ENCODE peak calls at places on chromosomes 3 and 15, in four cellular contexts. G, L, E and Y are unnamed samples.
A peak's percentile ranks its signal among the peaks of the same experiment; 100 is the strongest.

GRCh38 chr3:12658593-12659058 is 5.3 kb downstream of the RAF1 start:
- DNase-seq in G (no peak), L (no peak), E (no peak), Y (no peak)

GRCh38 chr3:56725175-56725574 is 42.1 kb upstream of the TASOR start:
- DNase-seq in G (no peak), L (no peak), E (no peak), Y (peak; percentile 51)

GRCh38 chr15:91694829-91695205 is 158.7 kb upstream of the SLCO3A1 start:
- DNase-seq in G (no peak), L (peak; percentile 5), E (peak; percentile 13), Y (no peak)

GRCh38 chr3:39819517-39820298 is 10.3 kb downstream of the MYRIP start:
- DNase-seq in G (no peak), L (peak; percentile 27), E (no peak), Y (no peak)

GRCh38 chr15:52337198-52337853 is 41.7 kb upstream of the MYO5C start:
- DNase-seq in G (peak; percentile 39), L (no peak), E (no peak), Y (no peak)

GRCh38 chr3:143313598-143314188 is 194.1 kb downstream of the CHST2 start:
- DNase-seq in G (no peak), L (no peak), E (no peak), Y (no peak)

GRCh38 chr15:27768731-27769510 is 330.2 kb downstream of the OCA2 start:
- DNase-seq in G (no peak), L (no peak), E (no peak), Y (no peak)

GRCh38 chr15:30954674-30955073 is 36.8 kb downstream of the MTMR10 start:
- DNase-seq in G (no peak), L (no peak), E (no peak), Y (no peak)

GRCh38 chr15:63986751-63987341 is 59.4 kb downstream of the DAPK2 start:
- DNase-seq in G (no peak), L (no peak), E (no peak), Y (no peak)

DNA sequence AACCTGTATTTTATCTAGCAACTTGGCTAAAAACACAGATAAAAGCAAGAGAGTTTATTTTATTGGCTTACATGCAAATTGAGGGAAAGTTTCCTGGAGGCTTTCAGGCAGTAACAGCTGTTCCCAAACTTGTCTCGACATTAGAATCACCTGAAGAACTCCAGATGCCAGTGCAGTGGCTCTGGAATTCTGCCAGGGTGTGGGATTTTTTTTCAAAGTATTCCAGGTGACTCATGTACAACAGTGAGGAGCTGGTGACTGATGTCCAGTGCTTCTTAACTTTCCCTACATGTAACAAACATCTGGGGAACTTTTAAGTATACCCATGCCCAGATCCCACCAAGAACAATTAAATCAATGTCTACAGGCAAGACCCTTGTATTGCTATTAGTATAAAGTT is 23.6 kb upstream of the PLOD2 start:
- DNase-seq in G (no peak), L (no peak), E (peak; percentile 57), Y (no peak)
- TF ChIP-seq POLR2AphosphoS5 in G (no peak), L (no peak), E (no peak), Y (no peak)

GRCh38 chr3:31531465-31531991 is 1.2 kb upstream of the STT3B start:
- DNase-seq in G (no peak), L (no peak), E (no peak), Y (no peak)

GRCh38 chr3:31534036-31534435 is 1.3 kb downstream of the STT3B start:
- DNase-seq in G (no peak), L (peak; percentile 30), E (no peak), Y (no peak)

GRCh38 chr3:31531992-31532586 is 636 bp upstream of the STT3B start:
- DNase-seq in G (peak; percentile 98), L (peak; percentile 98), E (peak; percentile 99), Y (peak; percentile 92)

GRCh38 chr3:31533169-31533870 is 595 bp downstream of the STT3B start:
- DNase-seq in G (peak; percentile 34), L (peak; percentile 71), E (peak; percentile 32), Y (no peak)

GRCh38 chr3:31532587-31533168 is at the start of gene STT3B:
- DNase-seq in G (no peak), L (peak; percentile 79), E (peak; percentile 69), Y (peak; percentile 53)
- TF ChIP-seq POLR2AphosphoS5 in G (peak; percentile 78), L (peak; percentile 67), E (peak; percentile 86), Y (peak; percentile 29)

GRCh38 chr3:184320099-184320445 is 5.7 kb downstream of the EIF4G1 start:
- DNase-seq in G (peak; percentile 94), L (peak; percentile 71), E (peak; percentile 98), Y (no peak)
- TF ChIP-seq POLR2AphosphoS5 in G (peak; percentile 61), L (no peak), E (peak; percentile 88), Y (no peak)

GRCh38 chr3:126538316-126538715 is 14.4 kb downstream of the CHST13 start:
- DNase-seq in G (no peak), L (no peak), E (no peak), Y (no peak)
- TF ChIP-seq POLR2AphosphoS5 in G (no peak), L (no peak), E (no peak), Y (no peak)

GRCh38 chr3:58188921-58189451 is 21.8 kb downstream of the DNASE1L3 start:
- DNase-seq in G (no peak), L (no peak), E (no peak), Y (no peak)
- TF ChIP-seq POLR2AphosphoS5 in G (no peak), L (no peak), E (no peak), Y (no peak)

GRCh38 chr3:194988495-194989165 is 282.3 kb downstream of the XXYLT1 start:
- DNase-seq in G (no peak), L (no peak), E (no peak), Y (no peak)

GRCh38 chr3:194984624-194985023 is 286.3 kb downstream of the XXYLT1 start:
- DNase-seq in G (no peak), L (no peak), E (no peak), Y (no peak)

GRCh38 chr3:194987571-194988494 is 283.1 kb downstream of the XXYLT1 start:
- DNase-seq in G (no peak), L (no peak), E (no peak), Y (no peak)

GRCh38 chr3:194985031-194985578 is 285.9 kb downstream of the XXYLT1 start:
- DNase-seq in G (no peak), L (no peak), E (peak; percentile 79), Y (no peak)

GRCh38 chr3:194986208-194987043 is 284.5 kb downstream of the XXYLT1 start:
- DNase-seq in G (no peak), L (no peak), E (no peak), Y (no peak)
- TF ChIP-seq POLR2AphosphoS5 in G (no peak), L (no peak), E (no peak), Y (no peak)

DNA sequence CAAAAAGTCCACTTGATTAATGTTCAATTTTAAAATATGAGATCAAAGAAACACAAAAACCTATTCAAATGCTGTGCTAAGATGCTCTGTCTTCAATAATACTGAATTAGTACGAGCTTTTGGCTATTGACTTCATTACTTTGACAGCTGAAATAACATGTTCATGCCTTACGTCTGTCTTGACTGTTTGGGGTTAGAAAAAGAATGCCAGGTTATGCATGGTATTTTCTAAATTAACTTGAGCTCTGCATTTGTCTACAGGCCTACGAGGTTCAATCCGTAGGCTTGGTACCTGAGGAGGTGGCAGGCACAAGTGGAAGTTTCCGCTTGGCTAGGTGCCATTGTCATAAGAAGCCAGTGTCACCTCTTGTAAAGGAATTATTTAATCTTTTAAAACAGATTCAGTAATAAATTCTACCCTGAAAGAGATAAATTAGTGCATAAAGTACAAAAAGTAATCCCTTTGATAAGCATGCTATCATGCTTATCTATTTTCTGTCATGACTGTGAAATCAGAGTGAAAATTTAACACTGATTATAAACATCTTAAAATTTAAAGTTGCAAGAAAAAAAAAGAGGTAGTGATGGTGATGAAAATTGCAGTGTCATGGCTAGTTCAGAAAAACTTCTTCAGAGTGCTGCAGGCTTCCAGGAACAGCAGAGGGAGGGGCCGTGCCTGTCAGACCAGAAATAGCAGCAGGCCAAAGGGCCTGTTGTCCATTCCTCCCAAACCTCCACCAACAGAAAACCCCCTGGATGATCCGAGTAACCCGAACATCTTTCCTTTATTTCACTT is 115.7 kb downstream of the ARRDC4 start:
- DNase-seq in G (no peak), L (no peak), E (no peak), Y (no peak)
- TF ChIP-seq POLR2AphosphoS5 in G (no peak), L (no peak), E (no peak), Y (no peak)

GRCh38 chr3:29176501-29176900 is 104.4 kb upstream of the RBMS3 start:
- DNase-seq in G (no peak), L (peak; percentile 8), E (no peak), Y (no peak)
- TF ChIP-seq POLR2AphosphoS5 in G (no peak), L (no peak), E (no peak), Y (no peak)

GRCh38 chr15:97521390-97521789 is 439.1 kb upstream of the ARRDC4 start:
- DNase-seq in G (no peak), L (no peak), E (no peak), Y (no peak)

GRCh38 chr15:97522362-97522761 is 438.1 kb upstream of the ARRDC4 start:
- DNase-seq in G (no peak), L (no peak), E (no peak), Y (no peak)

GRCh38 chr15:97520689-97521088 is 439.8 kb upstream of the ARRDC4 start:
- DNase-seq in G (no peak), L (no peak), E (no peak), Y (no peak)

GRCh38 chr15:97525809-97526208 is 434.7 kb upstream of the ARRDC4 start:
- DNase-seq in G (no peak), L (no peak), E (no peak), Y (no peak)

DNA sequence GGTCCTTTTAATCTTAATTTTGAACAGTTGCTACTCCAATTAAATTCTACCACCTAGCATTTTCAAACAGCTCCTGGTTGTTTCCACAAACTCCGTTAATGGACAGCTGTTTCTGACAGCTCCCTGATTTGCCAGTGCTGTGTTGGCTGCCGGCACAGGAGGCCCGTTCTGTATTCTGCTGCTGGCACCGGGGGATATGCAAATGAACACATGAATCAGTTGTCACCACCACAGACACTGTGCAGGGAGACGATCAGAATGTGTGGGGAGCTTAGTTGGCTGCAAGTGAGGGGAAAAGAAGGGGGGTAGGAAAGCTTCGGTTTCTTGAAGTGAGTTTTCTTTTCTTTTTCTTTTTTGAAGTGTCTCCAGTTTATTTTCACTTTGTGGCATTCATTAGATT is 438.6 kb upstream of the ARRDC4 start:
- DNase-seq in G (peak; percentile 25), L (no peak), E (no peak), Y (no peak)
- TF ChIP-seq POLR2AphosphoS5 in G (no peak), L (no peak), E (no peak), Y (no peak)